ENCODE peak calls at places on chromosomes 4 and X, in four cellular contexts. One of them, this sample, is unnamed.

GRCh38 chrX:153379971-153380581 is 21.1 kb downstream of the PNMA6E start:
- DNase-seq in HepG2: no peak
- DNase-seq in WTC11: no peak
- DNase-seq in K562: no peak
- DNase-seq in this sample: no peak

GRCh38 chr4:82865592-82865991 is 25.4 kb downstream of the SEC31A start:
- DNase-seq in HepG2: peak
- DNase-seq in WTC11: no peak
- DNase-seq in K562: no peak
- DNase-seq in this sample: no peak

GRCh38 chr4:107269175-107269574 is 233.1 kb upstream of the DKK2 start:
- DNase-seq in HepG2: no peak
- DNase-seq in WTC11: no peak
- DNase-seq in K562: no peak
- DNase-seq in this sample: no peak

GRCh38 chr4:55435136-55435535 is 39.4 kb downstream of the TMEM165 start:
- DNase-seq in HepG2: no peak
- DNase-seq in WTC11: no peak
- DNase-seq in K562: no peak
- DNase-seq in this sample: no peak

GRCh38 chrX:121987835-121988234 is 940.4 kb downstream of the GLUD2 start:
- DNase-seq in HepG2: no peak
- DNase-seq in WTC11: no peak
- DNase-seq in K562: no peak
- DNase-seq in this sample: no peak

GRCh38 chrX:43953218-43953617 is 20.0 kb downstream of the NDP start:
- DNase-seq in HepG2: no peak
- DNase-seq in WTC11: no peak
- DNase-seq in K562: no peak
- DNase-seq in this sample: no peak

GRCh38 chr4:120731561-120731960 is 191.0 kb downstream of the PRDM5 start:
- DNase-seq in HepG2: no peak
- DNase-seq in WTC11: no peak
- DNase-seq in K562: no peak
- DNase-seq in this sample: no peak

GRCh38 chr4:57044279-57044678 is 65.6 kb downstream of the POLR2B start:
- DNase-seq in HepG2: no peak
- DNase-seq in WTC11: no peak
- DNase-seq in K562: no peak
- DNase-seq in this sample: no peak

GRCh38 chrX:110462957-110463356 is 104.3 kb downstream of the RTL9 start:
- DNase-seq in HepG2: no peak
- DNase-seq in WTC11: no peak
- DNase-seq in K562: no peak
- DNase-seq in this sample: no peak
- TF ChIP-seq HMGXB4 in HepG2: no peak
- TF ChIP-seq HMGXB4 in WTC11: no peak
- TF ChIP-seq HMGXB4 in K562: no peak
- TF ChIP-seq HMGXB4 in this sample: no peak

DNA sequence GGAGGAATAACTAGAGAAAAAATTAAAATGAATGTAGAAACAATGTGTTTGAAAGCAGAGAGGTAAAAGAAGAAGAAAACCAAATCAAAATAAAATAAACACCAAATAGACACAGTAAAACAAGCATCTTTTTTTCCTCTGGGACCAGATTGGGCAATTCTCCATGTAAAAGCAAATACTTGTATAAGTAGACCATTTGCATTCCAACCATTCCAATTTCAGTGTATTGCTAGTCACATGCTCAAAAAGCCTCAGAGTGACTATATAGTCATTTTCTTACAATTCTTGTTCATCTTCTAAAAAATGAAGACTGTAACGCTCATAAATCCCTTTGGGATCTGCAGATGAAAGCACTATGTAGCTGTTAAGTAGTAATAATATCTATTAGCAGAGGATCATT is 969.5 kb downstream of the PCDH18 start:
- DNase-seq in HepG2: peak
- DNase-seq in WTC11: no peak
- DNase-seq in K562: no peak
- DNase-seq in this sample: no peak
- TF ChIP-seq HMGXB4 in HepG2: no peak
- TF ChIP-seq HMGXB4 in WTC11: no peak
- TF ChIP-seq HMGXB4 in K562: no peak
- TF ChIP-seq HMGXB4 in this sample: no peak

DNA sequence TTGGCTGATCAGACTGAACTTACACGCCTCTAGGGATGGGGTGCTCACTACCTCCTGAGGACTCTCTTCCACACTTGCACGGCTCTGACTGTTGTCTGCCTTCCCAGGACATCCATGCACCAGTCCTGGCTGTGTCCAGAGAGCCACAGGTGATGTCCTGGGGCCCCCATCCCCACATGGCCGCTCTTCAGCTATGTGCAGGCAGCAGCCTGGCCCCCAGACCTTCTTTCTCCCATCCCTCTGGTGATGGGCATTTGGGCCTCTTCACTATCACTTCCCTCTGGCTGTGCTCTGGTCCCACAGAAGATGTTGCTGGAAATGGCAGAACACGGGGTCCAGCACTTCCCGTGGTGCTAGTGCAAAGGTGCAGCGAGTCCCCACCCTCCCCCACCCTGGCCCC is 40.9 kb upstream of the HMX1 start:
- DNase-seq in HepG2: no peak
- DNase-seq in WTC11: no peak
- DNase-seq in K562: no peak
- DNase-seq in this sample: no peak
- TF ChIP-seq HMGXB4 in HepG2: no peak
- TF ChIP-seq HMGXB4 in WTC11: no peak
- TF ChIP-seq HMGXB4 in K562: no peak
- TF ChIP-seq HMGXB4 in this sample: no peak

GRCh38 chr4:54077812-54078211 is 13.4 kb upstream of the CHIC2 start:
- DNase-seq in HepG2: no peak
- DNase-seq in WTC11: no peak
- DNase-seq in K562: no peak
- DNase-seq in this sample: no peak

GRCh38 chr4:54073481-54073880 is 9.1 kb upstream of the CHIC2 start:
- DNase-seq in HepG2: no peak
- DNase-seq in WTC11: no peak
- DNase-seq in K562: no peak
- DNase-seq in this sample: no peak

GRCh38 chr4:54082168-54082567 is 17.8 kb upstream of the CHIC2 start:
- DNase-seq in HepG2: peak
- DNase-seq in WTC11: no peak
- DNase-seq in K562: no peak
- DNase-seq in this sample: peak

DNA sequence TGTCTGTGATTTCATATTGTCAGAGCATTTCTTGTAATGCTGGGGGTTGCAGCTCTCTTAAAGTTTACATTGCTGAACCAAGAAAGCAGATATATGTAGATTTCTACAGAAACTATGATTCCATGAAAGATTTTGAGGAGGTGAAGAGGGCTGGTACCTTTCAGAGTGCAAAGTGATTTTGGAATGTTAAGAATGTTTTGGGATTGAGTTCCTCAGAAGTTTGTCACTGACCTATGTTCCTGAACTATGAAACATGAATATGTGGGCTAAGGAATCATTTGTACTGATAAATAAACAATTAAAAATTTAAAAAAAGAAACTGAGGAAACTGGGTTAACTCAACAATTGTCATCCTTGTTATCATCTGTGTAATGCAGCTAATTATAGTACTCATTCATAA is 12.3 kb upstream of the CHIC2 start:
- DNase-seq in HepG2: no peak
- DNase-seq in WTC11: no peak
- DNase-seq in K562: no peak
- DNase-seq in this sample: no peak
- TF ChIP-seq HMGXB4 in HepG2: no peak
- TF ChIP-seq HMGXB4 in WTC11: no peak
- TF ChIP-seq HMGXB4 in K562: no peak
- TF ChIP-seq HMGXB4 in this sample: no peak

This sample was measured in A549.